ENCODE peak calls at places on chromosome 1, in six cellular contexts. One of them, this sample, is unnamed.

GRCh38 chr1:15519625-15520024 is 4.4 kb downstream of the CASP9 start:
- DNase-seq in K562: no peak
- DNase-seq in HCT116: no peak
- DNase-seq in HepG2: no peak
- DNase-seq in H1: no peak
- DNase-seq in GM12878: no peak
- DNase-seq in this sample: no peak

GRCh38 chr1:33297911-33298622 is 22.8 kb downstream of the A3GALT2 start:
- DNase-seq in HCT116: no peak
- DNase-seq in GM12878: no peak
- DNase-seq in K562: no peak
- DNase-seq in H1: no peak
- DNase-seq in HepG2: no peak
- DNase-seq in this sample: no peak

GRCh38 chr1:3359346-3360157 is 94.9 kb upstream of the ARHGEF16 start:
- DNase-seq in GM12878: no peak
- DNase-seq in HCT116: no peak
- DNase-seq in HepG2: no peak
- DNase-seq in H1: no peak
- DNase-seq in K562: no peak
- DNase-seq in this sample: no peak

GRCh38 chr1:214548988-214549387 is 2.4 kb downstream of the PTPN14 start:
- DNase-seq in GM12878: no peak
- DNase-seq in HCT116: no peak
- DNase-seq in H1: no peak
- DNase-seq in HepG2: no peak
- DNase-seq in K562: no peak
- DNase-seq in this sample: no peak

GRCh38 chr1:201309420-201309819 is 26.1 kb downstream of the PKP1 start:
- DNase-seq in HepG2: peak
- DNase-seq in HCT116: peak
- DNase-seq in GM12878: no peak
- DNase-seq in H1: peak
- DNase-seq in K562: peak
- DNase-seq in this sample: peak

GRCh38 chr1:61083014-61083798 is 845 bp downstream of the NFIA start:
- DNase-seq in HCT116: no peak
- DNase-seq in HepG2: no peak
- DNase-seq in GM12878: no peak
- DNase-seq in K562: peak
- DNase-seq in H1: no peak
- DNase-seq in this sample: no peak

GRCh38 chr1:118788372-118788955 is 199.7 kb downstream of the TBX15 start:
- DNase-seq in GM12878: no peak
- DNase-seq in HepG2: no peak
- DNase-seq in K562: no peak
- DNase-seq in H1: no peak
- DNase-seq in HCT116: no peak
- DNase-seq in this sample: no peak

GRCh38 chr1:39144943-39145650 is 59.4 kb upstream of the MACF1 start:
- DNase-seq in H1: no peak
- DNase-seq in K562: no peak
- DNase-seq in HCT116: no peak
- DNase-seq in HepG2: no peak
- DNase-seq in GM12878: no peak
- DNase-seq in this sample: no peak

GRCh38 chr1:21319447-21320407 is 29.5 kb upstream of the ECE1 start:
- DNase-seq in HCT116: no peak
- DNase-seq in GM12878: no peak
- DNase-seq in HepG2: no peak
- DNase-seq in K562: peak
- DNase-seq in H1: no peak
- DNase-seq in this sample: no peak

GRCh38 chr1:221515496-221515895 is 226.4 kb downstream of the DUSP10 start:
- DNase-seq in HCT116: no peak
- DNase-seq in HepG2: no peak
- DNase-seq in K562: no peak
- DNase-seq in H1: no peak
- DNase-seq in GM12878: no peak
- DNase-seq in this sample: no peak

GRCh38 chr1:8407652-8408051 is 89.7 kb downstream of the SLC45A1 start:
- DNase-seq in H1: no peak
- DNase-seq in K562: no peak
- DNase-seq in HCT116: no peak
- DNase-seq in GM12878: no peak
- DNase-seq in HepG2: no peak
- DNase-seq in this sample: no peak

GRCh38 chr1:65792671-65793358 is at the start of gene PDE4B:
- DNase-seq in HCT116: no peak
- DNase-seq in K562: no peak
- DNase-seq in HepG2: no peak
- DNase-seq in GM12878: no peak
- DNase-seq in H1: no peak
- DNase-seq in this sample: peak

GRCh38 chr1:65791396-65791795 is 1.3 kb upstream of the PDE4B start:
- DNase-seq in HepG2: no peak
- DNase-seq in H1: no peak
- DNase-seq in K562: no peak
- DNase-seq in HCT116: no peak
- DNase-seq in GM12878: no peak
- DNase-seq in this sample: no peak

GRCh38 chr1:65793359-65793732 is 651 bp downstream of the PDE4B start:
- DNase-seq in HCT116: no peak
- DNase-seq in GM12878: no peak
- DNase-seq in HepG2: no peak
- DNase-seq in H1: no peak
- DNase-seq in K562: no peak
- DNase-seq in this sample: peak

GRCh38 chr1:65795311-65795710 is 2.6 kb downstream of the PDE4B start:
- DNase-seq in HCT116: no peak
- DNase-seq in H1: no peak
- DNase-seq in GM12878: no peak
- DNase-seq in K562: no peak
- DNase-seq in HepG2: no peak
- DNase-seq in this sample: no peak

DNA sequence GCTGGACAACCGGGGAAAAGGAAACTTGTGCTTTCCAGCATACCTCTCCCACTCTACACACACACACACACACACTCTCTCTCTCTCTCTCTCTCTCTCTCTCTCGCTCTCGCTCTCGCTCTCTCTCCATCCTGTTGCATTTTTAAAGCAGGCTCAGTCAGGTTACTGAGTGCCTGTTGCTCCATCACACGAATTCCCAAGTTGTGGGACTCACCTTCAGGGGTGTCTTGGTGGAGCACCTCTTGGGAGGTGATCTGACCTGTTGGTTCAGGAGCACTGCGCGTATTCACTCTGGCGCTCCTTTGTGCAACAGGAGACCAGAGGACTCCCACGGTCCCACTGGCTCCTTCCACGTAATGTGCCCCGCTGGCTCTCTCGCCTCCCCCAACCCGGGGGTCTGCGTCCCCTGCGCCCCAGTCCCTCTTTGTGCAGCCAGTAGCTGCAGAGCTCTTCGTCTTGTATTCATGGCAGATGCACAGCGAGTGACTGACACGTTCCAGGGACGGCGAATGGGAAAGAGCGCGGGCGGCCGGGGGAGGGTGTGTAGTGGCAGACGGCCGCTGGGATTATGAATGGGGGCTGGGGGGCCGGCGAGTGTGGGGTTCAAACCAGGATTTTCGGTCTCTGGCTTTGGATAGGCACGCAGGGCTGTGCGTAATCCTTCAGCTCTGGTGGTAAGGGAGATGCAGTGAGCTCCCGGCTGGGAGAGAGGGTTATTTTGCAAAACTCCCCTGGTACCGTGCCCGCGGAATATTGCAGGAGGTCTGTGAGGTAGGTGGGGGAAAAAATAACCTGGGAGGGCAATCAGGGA is 630 bp upstream of the PDE4B start:
- DNase-seq in H1: no peak
- DNase-seq in HepG2: no peak
- DNase-seq in K562: no peak
- DNase-seq in GM12878: no peak
- DNase-seq in HCT116: no peak
- DNase-seq in this sample: peak
- TF ChIP-seq ZNF274 in H1: no peak
- TF ChIP-seq ZNF274 in HepG2: no peak
- TF ChIP-seq ZNF274 in K562: no peak
- TF ChIP-seq ZNF274 in GM12878: no peak
- TF ChIP-seq ZNF274 in HCT116: no peak
- TF ChIP-seq ZNF274 in this sample: no peak

DNA sequence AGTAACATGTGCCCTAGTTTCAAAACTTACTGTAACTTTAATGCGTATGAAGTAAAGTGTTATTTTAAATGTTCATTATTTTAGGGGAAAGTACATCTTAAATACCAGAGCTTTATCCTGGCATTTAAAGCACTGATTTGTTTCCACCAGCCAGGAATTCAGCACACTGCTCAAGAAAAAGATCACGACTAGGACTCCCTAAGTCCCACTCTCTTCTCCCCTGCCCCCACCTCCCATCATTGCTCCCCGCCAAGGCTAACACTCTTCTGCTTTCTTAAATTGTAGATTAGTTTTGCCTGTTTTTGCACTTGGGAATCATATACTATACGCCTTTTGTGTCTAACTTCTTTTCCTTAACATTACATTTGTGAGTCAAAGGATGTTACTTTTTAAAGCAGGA is 37.5 kb upstream of the C1orf105 start:
- DNase-seq in HCT116: no peak
- DNase-seq in HepG2: no peak
- DNase-seq in GM12878: no peak
- DNase-seq in H1: no peak
- DNase-seq in K562: no peak
- DNase-seq in this sample: no peak
- H3K9ac ChIP-seq in HCT116: no peak
- H3K9ac ChIP-seq in HepG2: no peak
- H3K9ac ChIP-seq in GM12878: no peak
- H3K9ac ChIP-seq in H1: no peak
- H3K9ac ChIP-seq in K562: no peak
- H3K9ac ChIP-seq in this sample: no peak

GRCh38 chr1:167628754-167629515 is 1.1 kb upstream of the RCSD1 start:
- DNase-seq in GM12878: no peak
- DNase-seq in K562: no peak
- DNase-seq in H1: no peak
- DNase-seq in HCT116: no peak
- DNase-seq in HepG2: no peak
- DNase-seq in this sample: no peak

GRCh38 chr1:167627615-167627864 is 2.5 kb upstream of the RCSD1 start:
- DNase-seq in HCT116: no peak
- DNase-seq in H1: no peak
- DNase-seq in GM12878: no peak
- DNase-seq in HepG2: no peak
- DNase-seq in K562: no peak
- DNase-seq in this sample: no peak

GRCh38 chr1:167630568-167631385 is 745 bp downstream of the RCSD1 start:
- DNase-seq in H1: no peak
- DNase-seq in HepG2: no peak
- DNase-seq in GM12878: peak
- DNase-seq in K562: peak
- DNase-seq in HCT116: no peak
- DNase-seq in this sample: no peak

GRCh38 chr1:167629681-167630567 is at the start of gene RCSD1:
- DNase-seq in GM12878: no peak
- DNase-seq in HepG2: no peak
- DNase-seq in HCT116: no peak
- DNase-seq in K562: peak
- DNase-seq in H1: no peak
- DNase-seq in this sample: no peak

GRCh38 chr1:167627865-167628641 is 2.0 kb upstream of the RCSD1 start:
- DNase-seq in HCT116: no peak
- DNase-seq in K562: peak
- DNase-seq in H1: no peak
- DNase-seq in GM12878: peak
- DNase-seq in HepG2: peak
- DNase-seq in this sample: no peak
- TF ChIP-seq YY1 in HCT116: no peak
- TF ChIP-seq YY1 in K562: peak
- TF ChIP-seq YY1 in H1: no peak
- TF ChIP-seq YY1 in GM12878: peak
- TF ChIP-seq YY1 in HepG2: no peak
- TF ChIP-seq YY1 in this sample: no peak

GRCh38 chr1:84702143-84702542 is 11.9 kb upstream of the SSX2IP start:
- DNase-seq in H1: no peak
- DNase-seq in HCT116: no peak
- DNase-seq in HepG2: no peak
- DNase-seq in K562: no peak
- DNase-seq in GM12878: no peak
- DNase-seq in this sample: no peak
- TF ChIP-seq ZNF274 in H1: no peak
- TF ChIP-seq ZNF274 in HCT116: no peak
- TF ChIP-seq ZNF274 in HepG2: no peak
- TF ChIP-seq ZNF274 in K562: no peak
- TF ChIP-seq ZNF274 in GM12878: no peak
- TF ChIP-seq ZNF274 in this sample: no peak

GRCh38 chr1:204084247-204084772 is 11.4 kb downstream of the SOX13 start:
- DNase-seq in GM12878: no peak
- DNase-seq in HepG2: peak
- DNase-seq in HCT116: no peak
- DNase-seq in H1: peak
- DNase-seq in K562: no peak
- DNase-seq in this sample: peak

GRCh38 chr1:204081791-204082513 is 9.0 kb downstream of the SOX13 start:
- DNase-seq in HCT116: no peak
- DNase-seq in H1: no peak
- DNase-seq in HepG2: no peak
- DNase-seq in GM12878: no peak
- DNase-seq in K562: no peak
- DNase-seq in this sample: no peak

GRCh38 chr1:204085876-204086275 is 13.0 kb downstream of the SOX13 start:
- DNase-seq in GM12878: no peak
- DNase-seq in H1: no peak
- DNase-seq in K562: no peak
- DNase-seq in HepG2: no peak
- DNase-seq in HCT116: no peak
- DNase-seq in this sample: no peak

GRCh38 chr1:204081156-204081790 is 8.4 kb downstream of the SOX13 start:
- DNase-seq in GM12878: no peak
- DNase-seq in H1: no peak
- DNase-seq in HCT116: no peak
- DNase-seq in HepG2: no peak
- DNase-seq in K562: no peak
- DNase-seq in this sample: no peak

GRCh38 chr1:204083491-204083890 is 10.6 kb downstream of the SOX13 start:
- DNase-seq in H1: no peak
- DNase-seq in K562: no peak
- DNase-seq in HepG2: no peak
- DNase-seq in GM12878: no peak
- DNase-seq in HCT116: no peak
- DNase-seq in this sample: no peak
- H3K9ac ChIP-seq in H1: no peak
- H3K9ac ChIP-seq in K562: no peak
- H3K9ac ChIP-seq in HepG2: peak
- H3K9ac ChIP-seq in GM12878: no peak
- H3K9ac ChIP-seq in HCT116: no peak
- H3K9ac ChIP-seq in this sample: peak